ENCODE peak calls at places on chromosomes 13 and 19, in seven cellular contexts. Q, E, N, J, A, Z and K are unnamed samples.

GRCh38 chr19:2561895-2562294 is 86.0 kb downstream of the GADD45B start:
- DNase-seq in Z (peak; percentile 64), Q (peak; percentile 50), J (no peak), N (no peak), A (peak; percentile 64), E (peak; percentile 60), K (no peak)

GRCh38 chr13:75803175-75803611 is 167.1 kb downstream of the LMO7 start:
- DNase-seq in J (no peak), Z (no peak), Q (no peak), E (no peak), N (no peak), A (peak; percentile 15), K (no peak)

GRCh38 chr19:50649433-50650391 is at the start of gene C19orf81:
- DNase-seq in J (peak; percentile 23), E (no peak), N (peak; percentile 22), Q (no peak), Z (no peak), A (no peak), K (no peak)

GRCh38 chr13:97696921-97697320 is 256.6 kb upstream of the IPO5 start:
- DNase-seq in J (no peak), Q (no peak), Z (no peak), E (no peak), A (no peak), N (no peak), K (no peak)

GRCh38 chr13:37495046-37495445 is 103.5 kb downstream of the POSTN start:
- DNase-seq in Q (no peak), A (no peak), J (peak; percentile 64), Z (no peak), N (no peak), E (no peak), K (no peak)

GRCh38 chr13:24802074-24802473 is 38.1 kb downstream of the RNF17 start:
- DNase-seq in Q (no peak), A (no peak), Z (no peak), N (peak; percentile 60), J (no peak), E (no peak), K (no peak)

GRCh38 chr13:75877092-75877491 is 241.0 kb downstream of the LMO7 start:
- DNase-seq in Z (no peak), J (no peak), Q (no peak), E (no peak), A (no peak), N (no peak), K (no peak)

GRCh38 chr19:29810504-29810871 is 1.3 kb upstream of the CCNE1 start:
- DNase-seq in A (no peak), Q (no peak), E (no peak), J (peak; percentile 63), N (no peak), Z (no peak), K (no peak)

GRCh38 chr19:10288662-10289166 is 1.0 kb upstream of the ICAM5 start:
- DNase-seq in N (peak; percentile 55), J (peak; percentile 57), A (no peak), Z (no peak), E (no peak), Q (no peak), K (peak; percentile 66)

GRCh38 chr19:55341191-55342043 is 1.7 kb downstream of the KMT5C start:
- DNase-seq in Z (peak; percentile 26), J (peak; percentile 62), Q (no peak), A (peak; percentile 21), E (no peak), N (peak; percentile 79), K (no peak)

GRCh38 chr13:21988624-21989023 is 317.8 kb downstream of the FGF9 start:
- DNase-seq in A (no peak), E (no peak), Q (no peak), Z (no peak), N (no peak), J (no peak), K (no peak)

GRCh38 chr19:46345157-46345556 is 1.7 kb upstream of the PPP5C start:
- DNase-seq in Q (no peak), J (no peak), Z (no peak), A (no peak), E (no peak), N (no peak), K (no peak)